ENCODE peak calls at places on chromosomes 7 and 10, in five cellular contexts. S is T-cell, V is left cardiac atrium, A is retina, C is NCI-H1105 treated with DMSO at 0.1 percent for 48 hours. D is an unnamed sample.

GRCh38 chr10:70695241-70696030 is 23.1 kb downstream of the ADAMTS14 start:
- DNase-seq in S (no peak), V (no peak), A (no peak), C (no peak), D (no peak)

GRCh38 chr7:155985518-155986427 is 173.5 kb upstream of the SHH start:
- DNase-seq in S (no peak), V (no peak), A (no peak), C (no peak), D (no peak)

GRCh38 chr7:80908360-80908797 is 10.5 kb downstream of the SEMA3C start:
- DNase-seq in S (no peak), V (no peak), A (no peak), C (no peak), D (no peak)

GRCh38 chr7:51590746-51591145 is 274.1 kb upstream of the COBL start:
- DNase-seq in S (no peak), V (no peak), A (no peak), C (no peak), D (no peak)

GRCh38 chr10:51145388-51145787 is 71.1 kb downstream of the PRKG1 start:
- DNase-seq in S (no peak), V (no peak), A (no peak), C (no peak), D (no peak)

GRCh38 chr10:9501944-9502343 is 1447.5 kb downstream of the GATA3 start:
- DNase-seq in S (no peak), V (no peak), A (no peak), C (no peak), D (no peak)

GRCh38 chr10:77173615-77174461 is 463.8 kb downstream of the KCNMA1 start:
- DNase-seq in S (peak), V (peak), A (peak), C (peak), D (peak)

GRCh38 chr7:138924551-138925225 is 56.5 kb downstream of the KIAA1549 start:
- DNase-seq in S (no peak), V (no peak), A (peak), C (no peak), D (no peak)

GRCh38 chr10:62732841-62733653 is 71.5 kb upstream of the ADO start:
- DNase-seq in S (peak), V (no peak), A (no peak), C (no peak), D (no peak)

GRCh38 chr7:128705891-128706333 is 33.2 kb upstream of the CALU start:
- DNase-seq in S (no peak), V (no peak), A (no peak), C (peak), D (no peak)

GRCh38 chr10:71511206-71511605 is 114.5 kb downstream of the CDH23 start:
- DNase-seq in S (no peak), V (no peak), A (no peak), C (no peak), D (no peak)

GRCh38 chr10:106424076-106424475 is 740.4 kb downstream of the SORCS1 start:
- DNase-seq in S (no peak), V (no peak), A (no peak), C (no peak), D (no peak)

GRCh38 chr7:114789942-114790341 is 132.0 kb upstream of the MDFIC start:
- DNase-seq in S (no peak), V (no peak), A (no peak), C (no peak), D (no peak)

GRCh38 chr7:92834661-92835139 is 1.7 kb downstream of the CDK6 start:
- DNase-seq in S (no peak), V (peak), A (peak), C (no peak), D (peak)

GRCh38 chr7:20219446-20220292 is 2.5 kb upstream of the MACC1 start:
- DNase-seq in S (peak), V (peak), A (no peak), C (peak), D (peak)

GRCh38 chr7:44277391-44277790 is 48.0 kb downstream of the CAMK2B start:
- DNase-seq in S (no peak), V (peak), A (no peak), C (no peak), D (no peak)

GRCh38 chr7:125423444-125424155 is 494.0 kb upstream of the POT1 start:
- DNase-seq in S (no peak), V (no peak), A (no peak), C (no peak), D (no peak)

GRCh38 chr7:5234852-5235831 is 45.1 kb downstream of the WIPI2 start:
- DNase-seq in S (no peak), V (no peak), A (no peak), C (no peak), D (no peak)

GRCh38 chr10:90148121-90148855 is 446.9 kb downstream of the KIF20B start:
- DNase-seq in S (no peak), V (no peak), A (peak), C (peak), D (peak)

GRCh38 chr10:95787447-95787846 is 31.5 kb downstream of the ENTPD1 start:
- DNase-seq in S (no peak), V (no peak), A (no peak), C (no peak), D (no peak)

GRCh38 chr10:14296081-14296709 is 34.5 kb downstream of the FRMD4A start:
- DNase-seq in S (no peak), V (no peak), A (peak), C (no peak), D (no peak)

GRCh38 chr7:117186631-117187030 is 136.2 kb downstream of the WNT2 start:
- DNase-seq in S (no peak), V (no peak), A (no peak), C (no peak), D (no peak)

GRCh38 chr7:2952316-2952715 is 91.4 kb downstream of the CARD11 start:
- DNase-seq in S (no peak), V (no peak), A (no peak), C (no peak), D (no peak)

GRCh38 chr10:120978589-120979252 is 127.6 kb downstream of the WDR11 start:
- DNase-seq in S (no peak), V (no peak), A (no peak), C (no peak), D (no peak)

GRCh38 chr7:153886506-153887391 is 165.4 kb upstream of the DPP6 start:
- DNase-seq in S (no peak), V (no peak), A (peak), C (peak), D (peak)

GRCh38 chr10:91627344-91628102 is 5.3 kb downstream of the PPP1R3C start:
- DNase-seq in S (no peak), V (no peak), A (no peak), C (no peak), D (no peak)

GRCh38 chr7:129258649-129259389 is 34.0 kb downstream of the AHCYL2 start:
- DNase-seq in S (no peak), V (no peak), A (peak), C (peak), D (no peak)

GRCh38 chr10:77493851-77494788 is 143.5 kb downstream of the KCNMA1 start:
- DNase-seq in S (no peak), V (no peak), A (peak), C (no peak), D (peak)

D was measured in SK-N-DZ.